ENCODE peak calls at places on chromosomes 12 and 14, in eight cellular contexts. U is amniotic stem cell; P is HEK293T; I is effector memory CD8-positive, alpha-beta T cell; C is MCF 10A; Y is HS-5; R is EH; W is GDM1. F is an unnamed sample.

GRCh38 chr14:104864267-104865068 is 600 bp upstream of the CEP170B start:
- DNase-seq in I (no peak), U (no peak), C (peak), R (no peak), W (no peak), P (no peak), Y (no peak), F (no peak)

GRCh38 chr14:22375321-22375930 is 213.6 kb downstream of the DAD1 start:
- DNase-seq in U (no peak), P (peak), I (no peak), W (peak), R (peak), C (peak), Y (no peak), F (no peak)

GRCh38 chr12:124174949-124175348 is 119.9 kb upstream of the RFLNA start:
- DNase-seq in Y (no peak), C (no peak), P (no peak), I (no peak), W (no peak), R (peak), U (no peak), F (no peak)

GRCh38 chr12:779745-780734 is 27.7 kb downstream of the WNK1 start:
- DNase-seq in C (peak), Y (peak), U (no peak), I (no peak), R (peak), W (no peak), P (no peak), F (no peak)

GRCh38 chr14:59482471-59483331 is 1.5 kb downstream of the L3HYPDH start:
- DNase-seq in R (peak), Y (peak), U (peak), I (no peak), W (no peak), C (peak), P (no peak), F (no peak)

GRCh38 chr14:32697704-32698103 is 241.0 kb upstream of the NPAS3 start:
- DNase-seq in U (no peak), C (peak), Y (no peak), P (no peak), R (peak), W (no peak), I (no peak), F (no peak)

GRCh38 chr14:80216818-80217217 is 5.5 kb upstream of the DIO2 start:
- DNase-seq in P (no peak), W (no peak), C (no peak), I (no peak), R (no peak), U (no peak), Y (no peak), F (no peak)

GRCh38 chr14:23633160-23633701 is 2.9 kb upstream of the DHRS2 start:
- DNase-seq in C (no peak), W (no peak), U (no peak), I (no peak), Y (no peak), R (no peak), P (peak), F (no peak)

GRCh38 chr12:122932207-122932606 is 34.1 kb downstream of the ABCB9 start:
- DNase-seq in C (no peak), I (no peak), R (no peak), W (no peak), Y (no peak), U (no peak), P (no peak), F (no peak)

GRCh38 chr12:77957034-77957433 is 126.3 kb downstream of the NAV3 start:
- DNase-seq in C (no peak), Y (no peak), R (peak), U (no peak), P (no peak), W (no peak), I (no peak), F (no peak)

GRCh38 chr12:41288188-41288811 is 100.2 kb downstream of the PDZRN4 start:
- DNase-seq in C (no peak), W (no peak), Y (no peak), I (no peak), R (no peak), U (no peak), P (peak), F (no peak)

GRCh38 chr14:76975865-76976622 is 52.5 kb downstream of the IRF2BPL start:
- DNase-seq in I (no peak), P (no peak), U (no peak), C (no peak), W (no peak), Y (no peak), R (no peak), F (no peak)

GRCh38 chr12:112939761-112940357 is 1.6 kb downstream of the OAS3 start:
- DNase-seq in R (peak), U (no peak), W (no peak), C (no peak), P (no peak), I (no peak), Y (no peak), F (no peak)

F was measured in NK-92 treated with Interleukin-12 subunit alpha and Interleukin-12 subunit beta, amount 100 ng/mL, for 24 hours.